ENCODE peak calls at places on chromosome 22, in eight cellular contexts. Y, C, V, D, X, L, K and F are unnamed samples.
A peak's percentile ranks its signal among the peaks of the same experiment; 100 is the strongest.

GRCh38 chr22:39204216-39204615 is 40.6 kb downstream of the PDGFB start:
- DNase-seq in V (no peak), D (no peak), K (no peak), X (no peak), L (no peak), Y (no peak), C (no peak), F (no peak)

GRCh38 chr22:35914665-35915476 is 113.8 kb downstream of the RBFOX2 start:
- DNase-seq in L (peak; percentile 80), X (peak; percentile 96), C (peak; percentile 92), D (no peak), V (no peak), Y (peak; percentile 83), K (peak; percentile 83), F (no peak)

GRCh38 chr22:31585161-31585859 is 76.7 kb downstream of the PISD start:
- DNase-seq in Y (no peak), V (no peak), L (no peak), C (no peak), D (no peak), X (no peak), K (no peak), F (no peak)

GRCh38 chr22:36644333-36644757 is 59.2 kb downstream of the CACNG2 start:
- DNase-seq in K (peak; percentile 26), X (no peak), D (no peak), V (no peak), Y (peak; percentile 68), L (peak; percentile 79), C (no peak), F (peak; percentile 30)

GRCh38 chr22:23130697-23131096 is 11.1 kb downstream of the RSPH14 start:
- DNase-seq in K (no peak), D (no peak), X (no peak), V (no peak), Y (no peak), L (no peak), C (no peak), F (no peak)

GRCh38 chr22:23392420-23393121 is 187.5 kb downstream of the IGLL1 start:
- DNase-seq in C (no peak), V (no peak), L (no peak), Y (no peak), D (no peak), K (no peak), X (no peak), F (no peak)

GRCh38 chr22:40300884-40301672 is 45.2 kb upstream of the ADSL start:
- DNase-seq in C (no peak), L (no peak), D (no peak), K (no peak), X (peak; percentile 20), V (no peak), Y (no peak), F (no peak)

GRCh38 chr22:24137595-24137994 is 43.7 kb upstream of the SUSD2 start:
- DNase-seq in V (no peak), X (no peak), K (no peak), D (no peak), Y (no peak), C (no peak), L (no peak), F (no peak)

GRCh38 chr22:37663521-37664140 is 5.1 kb downstream of the PDXP start:
- DNase-seq in D (no peak), K (no peak), L (no peak), Y (no peak), C (no peak), V (no peak), X (no peak), F (no peak)

GRCh38 chr22:46007848-46008261 is 30.9 kb upstream of the WNT7B start:
- DNase-seq in X (no peak), L (peak; percentile 77), D (no peak), V (no peak), Y (no peak), C (no peak), K (no peak), F (no peak)

GRCh38 chr22:27801616-27802388 is at the start of gene MN1:
- DNase-seq in X (peak; percentile 74), C (peak; percentile 58), D (peak; percentile 50), V (peak; percentile 47), Y (peak; percentile 77), L (peak; percentile 37), K (peak; percentile 42), F (no peak)